ENCODE peak calls at places on chromosomes 12 and 14, in four cellular contexts. Y is lower lobe of right lung; Q is GM13977; U is CD4-positive, alpha-beta T cell. D is an unnamed sample.
A peak's percentile ranks its signal among the peaks of the same experiment; 100 is the strongest.

GRCh38 chr12:124545508-124546418 is 21.6 kb downstream of the NCOR2 start:
- DNase-seq in Y (peak; percentile 68), Q (peak; percentile 87), U (no peak), D (no peak)

GRCh38 chr12:4432878-4433820 is 12.5 kb downstream of the FGF6 start:
- DNase-seq in Y (no peak), Q (no peak), U (no peak), D (no peak)

GRCh38 chr12:14618990-14619389 is 51.3 kb upstream of the PLBD1 start:
- DNase-seq in Y (no peak), Q (no peak), U (no peak), D (no peak)

GRCh38 chr14:31090872-31091764 is 64.9 kb upstream of the STRN3 start:
- DNase-seq in Y (no peak), Q (no peak), U (no peak), D (no peak)

GRCh38 chr14:80754696-80755095 is 186.8 kb downstream of the CEP128 start:
- DNase-seq in Y (no peak), Q (no peak), U (no peak), D (no peak)

GRCh38 chr14:23121401-23121800 is 2.3 kb upstream of the CEBPE start:
- DNase-seq in Y (no peak), Q (peak; percentile 59), U (no peak), D (no peak)

GRCh38 chr12:48814313-48815280 is 3.7 kb upstream of the CACNB3 start:
- DNase-seq in Y (peak; percentile 91), Q (peak; percentile 94), U (peak; percentile 68), D (peak; percentile 61)

GRCh38 chr14:104262515-104263514 is 124.4 kb downstream of the KIF26A start:
- DNase-seq in Y (peak; percentile 36), Q (no peak), U (no peak), D (peak; percentile 16)

GRCh38 chr12:105409881-105410471 is 79.5 kb downstream of the C12orf75 start:
- DNase-seq in Y (peak; percentile 43), Q (no peak), U (no peak), D (no peak)

GRCh38 chr12:98780261-98780660 is 135.2 kb downstream of the APAF1 start:
- DNase-seq in Y (no peak), Q (no peak), U (no peak), D (no peak)

GRCh38 chr12:120853188-120853587 is 51.0 kb downstream of the SPPL3 start:
- DNase-seq in Y (no peak), Q (no peak), U (no peak), D (no peak)

GRCh38 chr14:59407246-59407615 is 57.9 kb downstream of the GPR135 start:
- DNase-seq in Y (no peak), Q (no peak), U (no peak), D (no peak)

GRCh38 chr14:103629503-103630121 is 601 bp downstream of the KLC1 start:
- DNase-seq in Y (peak; percentile 68), Q (peak; percentile 80), U (peak; percentile 22), D (peak; percentile 46)

GRCh38 chr14:90599748-90600507 is 203.1 kb downstream of the CALM1 start:
- DNase-seq in Y (no peak), Q (no peak), U (no peak), D (no peak)

GRCh38 chr12:67909681-67910080 is 79.6 kb upstream of the IFNG-AS1 start:
- DNase-seq in Y (no peak), Q (no peak), U (no peak), D (no peak)

GRCh38 chr12:2586159-2587035 is 208.4 kb upstream of the FKBP4 start:
- DNase-seq in Y (no peak), Q (no peak), U (no peak), D (no peak)

GRCh38 chr12:89385965-89386537 is 33.8 kb upstream of the DUSP6 start:
- DNase-seq in Y (no peak), Q (no peak), U (no peak), D (no peak)

GRCh38 chr12:89382366-89382765 is 30.1 kb upstream of the DUSP6 start:
- DNase-seq in Y (no peak), Q (no peak), U (no peak), D (no peak)

GRCh38 chr12:89384050-89384749 is 31.9 kb upstream of the DUSP6 start:
- DNase-seq in Y (peak; percentile 56), Q (no peak), U (no peak), D (no peak)

GRCh38 chr12:89384750-89385273 is 32.5 kb upstream of the DUSP6 start:
- DNase-seq in Y (no peak), Q (no peak), U (no peak), D (no peak)

GRCh38 chr12:89383235-89384049 is 31.1 kb upstream of the DUSP6 start:
- DNase-seq in Y (no peak), Q (no peak), U (no peak), D (no peak)
- TF ChIP-seq CTCF in Y (no peak), Q (no peak), U (no peak), D (no peak)

GRCh38 chr12:109797905-109798669 is 35.1 kb downstream of the TRPV4 start:
- DNase-seq in Y (no peak), Q (no peak), U (no peak), D (no peak)
- TF ChIP-seq CTCF in Y (no peak), Q (peak; percentile 37), U (no peak), D (no peak)

GRCh38 chr12:117622741-117623140 is 261.3 kb upstream of the NOS1 start:
- DNase-seq in Y (no peak), Q (no peak), U (no peak), D (no peak)
- TF ChIP-seq CTCF in Y (no peak), Q (no peak), U (no peak), D (no peak)

DNA sequence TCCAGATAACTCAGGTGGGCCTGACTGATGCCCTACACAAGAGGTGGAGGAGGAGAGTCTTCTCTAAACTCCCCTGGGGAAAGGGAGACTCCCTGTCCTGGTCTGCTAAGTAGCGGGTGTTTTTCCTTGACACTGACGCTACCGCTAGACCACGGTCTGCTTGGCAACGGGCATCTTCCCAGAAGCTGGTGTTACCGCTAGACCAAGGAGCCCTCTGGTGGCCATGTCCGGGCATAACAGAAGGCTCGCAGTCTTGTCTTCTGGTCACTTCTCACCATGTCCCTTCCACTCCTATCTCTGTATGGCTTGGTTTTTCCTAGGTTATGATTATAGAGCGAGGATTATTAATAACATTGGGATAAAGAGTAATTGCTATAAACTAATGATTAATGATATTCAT is 965.5 kb downstream of the TMEM121 start:
- DNase-seq in Y (no peak), Q (no peak), U (no peak), D (no peak)
- TF ChIP-seq CTCF in Y (peak; percentile 36), Q (peak; percentile 57), U (peak; percentile 30), D (no peak)

GRCh38 chr14:54713364-54713763 is 146.4 kb downstream of the SAMD4A start:
- DNase-seq in Y (no peak), Q (no peak), U (no peak), D (no peak)

GRCh38 chr14:54712371-54712998 is 145.6 kb downstream of the SAMD4A start:
- DNase-seq in Y (no peak), Q (no peak), U (no peak), D (no peak)

GRCh38 chr14:54718046-54718445 is 151.1 kb downstream of the SAMD4A start:
- DNase-seq in Y (no peak), Q (no peak), U (no peak), D (no peak)

GRCh38 chr14:54715811-54716210 is 148.9 kb downstream of the SAMD4A start:
- DNase-seq in Y (no peak), Q (no peak), U (no peak), D (no peak)

GRCh38 chr14:54715244-54715643 is 148.3 kb downstream of the SAMD4A start:
- DNase-seq in Y (no peak), Q (no peak), U (no peak), D (no peak)
- TF ChIP-seq CTCF in Y (no peak), Q (no peak), U (no peak), D (no peak)

D was measured in mesothelial cell of epicardium.